ENCODE peak calls at places on chromosomes 12 and 14, in five cellular contexts. K, T, P, Q and V are unnamed samples.

GRCh38 chr14:93741556-93742210 is 46.6 kb downstream of the PRIMA1 start:
- DNase-seq in K (no peak), T (no peak), P (no peak), Q (no peak), V (no peak)

GRCh38 chr14:39426605-39427004 is 5.6 kb downstream of the FBXO33 start:
- DNase-seq in K (no peak), T (no peak), P (no peak), Q (peak), V (no peak)

GRCh38 chr12:79119796-79120195 is 255.2 kb downstream of the SYT1 start:
- DNase-seq in K (no peak), T (no peak), P (no peak), Q (no peak), V (no peak)

GRCh38 chr12:25529738-25530137 is 23.3 kb downstream of the LMNTD1 start:
- DNase-seq in K (no peak), T (no peak), P (no peak), Q (peak), V (no peak)

GRCh38 chr12:130431176-130431575 is 93.5 kb downstream of the PIWIL1 start:
- DNase-seq in K (no peak), T (no peak), P (no peak), Q (no peak), V (no peak)

GRCh38 chr14:23984891-23985607 is 3.7 kb upstream of the DHRS4L2 start:
- DNase-seq in K (no peak), T (peak), P (no peak), Q (peak), V (peak)

GRCh38 chr14:49857427-49858003 is 4.9 kb upstream of the NEMF start:
- DNase-seq in K (no peak), T (no peak), P (no peak), Q (no peak), V (no peak)

GRCh38 chr14:37232907-37233481 is 35.3 kb downstream of the MIPOL1 start:
- DNase-seq in K (no peak), T (peak), P (no peak), Q (peak), V (peak)

GRCh38 chr14:36747411-36748184 is 85.9 kb downstream of the PAX9 start:
- DNase-seq in K (no peak), T (no peak), P (no peak), Q (peak), V (no peak)

GRCh38 chr12:131620520-131620919 is 90.4 kb upstream of the SFSWAP start:
- DNase-seq in K (no peak), T (no peak), P (no peak), Q (no peak), V (no peak)

GRCh38 chr12:24724765-24725307 is 224.1 kb downstream of the BCAT1 start:
- DNase-seq in K (no peak), T (no peak), P (no peak), Q (no peak), V (no peak)

GRCh38 chr12:105507311-105508035 is 177.0 kb downstream of the C12orf75 start:
- DNase-seq in K (no peak), T (no peak), P (no peak), Q (no peak), V (no peak)

GRCh38 chr14:90681889-90682429 is 134.3 kb downstream of the TTC7B start:
- DNase-seq in K (no peak), T (no peak), P (no peak), Q (no peak), V (no peak)

GRCh38 chr14:24013654-24014514 is 25.2 kb downstream of the DHRS4L2 start:
- DNase-seq in K (no peak), T (peak), P (no peak), Q (peak), V (no peak)

GRCh38 chr12:124940393-124941169 is 26.1 kb upstream of the UBC start:
- DNase-seq in K (peak), T (peak), P (peak), Q (peak), V (no peak)

GRCh38 chr14:91350813-91351507 is 66.7 kb downstream of the CCDC88C start:
- DNase-seq in K (no peak), T (no peak), P (peak), Q (no peak), V (no peak)

GRCh38 chr12:4268549-4269181 is 4.9 kb upstream of the CCND2 start:
- DNase-seq in K (peak), T (no peak), P (peak), Q (peak), V (no peak)

GRCh38 chr12:121190523-121191031 is 19.4 kb upstream of the P2RX4 start:
- DNase-seq in K (no peak), T (no peak), P (no peak), Q (peak), V (peak)

GRCh38 chr12:4628406-4628805 is 20.4 kb downstream of the AKAP3 start:
- DNase-seq in K (no peak), T (no peak), P (no peak), Q (no peak), V (no peak)

GRCh38 chr12:13959131-13959734 is 22.2 kb downstream of the GRIN2B start:
- DNase-seq in K (no peak), T (no peak), P (no peak), Q (no peak), V (no peak)

GRCh38 chr12:5197127-5197526 is 153.4 kb downstream of the KCNA5 start:
- DNase-seq in K (no peak), T (no peak), P (no peak), Q (no peak), V (peak)

GRCh38 chr14:64704145-64704742 is at the start of gene PLEKHG3:
- DNase-seq in K (no peak), T (peak), P (no peak), Q (peak), V (no peak)

GRCh38 chr12:6592087-6592486 is 15.1 kb downstream of the CHD4 start:
- DNase-seq in K (no peak), T (no peak), P (no peak), Q (no peak), V (no peak)

GRCh38 chr12:121579190-121579791 is 1.5 kb downstream of the KDM2B start:
- DNase-seq in K (no peak), T (peak), P (peak), Q (peak), V (no peak)

GRCh38 chr12:98154850-98155249 is 360.5 kb upstream of the TMPO start:
- DNase-seq in K (no peak), T (no peak), P (no peak), Q (no peak), V (no peak)
- TF ChIP-seq CTCF in K (no peak), T (no peak), P (no peak), Q (no peak), V (no peak)

GRCh38 chr14:73723411-73723798 is 9.2 kb upstream of the PNMA1 start:
- DNase-seq in K (no peak), T (no peak), P (no peak), Q (no peak), V (no peak)

GRCh38 chr14:73725116-73726024 is 11.2 kb upstream of the PNMA1 start:
- DNase-seq in K (peak), T (peak), P (no peak), Q (peak), V (no peak)

GRCh38 chr14:73726025-73726961 is 12.1 kb upstream of the PNMA1 start:
- DNase-seq in K (peak), T (no peak), P (no peak), Q (peak), V (no peak)

GRCh38 chr14:73723799-73724621 is 9.8 kb upstream of the PNMA1 start:
- DNase-seq in K (peak), T (peak), P (no peak), Q (peak), V (peak)

GRCh38 chr14:73724696-73725095 is 10.5 kb upstream of the PNMA1 start:
- DNase-seq in K (no peak), T (no peak), P (no peak), Q (no peak), V (no peak)
- H3K4me3 ChIP-seq in K (no peak), T (no peak), P (no peak), Q (no peak), V (no peak)

GRCh38 chr14:89630096-89630829 is 213.2 kb upstream of the FOXN3 start:
- DNase-seq in K (no peak), T (no peak), P (no peak), Q (no peak), V (no peak)

GRCh38 chr14:89635615-89636014 is 218.6 kb upstream of the FOXN3 start:
- DNase-seq in K (no peak), T (no peak), P (no peak), Q (no peak), V (no peak)

GRCh38 chr14:89629383-89629782 is 212.3 kb upstream of the FOXN3 start:
- DNase-seq in K (no peak), T (no peak), P (no peak), Q (no peak), V (no peak)

GRCh38 chr14:89638888-89639287 is 221.9 kb upstream of the FOXN3 start:
- DNase-seq in K (no peak), T (no peak), P (no peak), Q (no peak), V (no peak)

GRCh38 chr14:89634037-89634436 is 217.0 kb upstream of the FOXN3 start:
- DNase-seq in K (no peak), T (no peak), P (no peak), Q (no peak), V (no peak)
- TF ChIP-seq CTCF in K (no peak), T (no peak), P (no peak), Q (no peak), V (no peak)

GRCh38 chr12:46369095-46369473 is 3.5 kb downstream of the SLC38A2 start:
- DNase-seq in K (no peak), T (no peak), P (no peak), Q (no peak), V (no peak)
- H3K4me3 ChIP-seq in K (peak), T (peak), P (peak), Q (peak), V (peak)

DNA sequence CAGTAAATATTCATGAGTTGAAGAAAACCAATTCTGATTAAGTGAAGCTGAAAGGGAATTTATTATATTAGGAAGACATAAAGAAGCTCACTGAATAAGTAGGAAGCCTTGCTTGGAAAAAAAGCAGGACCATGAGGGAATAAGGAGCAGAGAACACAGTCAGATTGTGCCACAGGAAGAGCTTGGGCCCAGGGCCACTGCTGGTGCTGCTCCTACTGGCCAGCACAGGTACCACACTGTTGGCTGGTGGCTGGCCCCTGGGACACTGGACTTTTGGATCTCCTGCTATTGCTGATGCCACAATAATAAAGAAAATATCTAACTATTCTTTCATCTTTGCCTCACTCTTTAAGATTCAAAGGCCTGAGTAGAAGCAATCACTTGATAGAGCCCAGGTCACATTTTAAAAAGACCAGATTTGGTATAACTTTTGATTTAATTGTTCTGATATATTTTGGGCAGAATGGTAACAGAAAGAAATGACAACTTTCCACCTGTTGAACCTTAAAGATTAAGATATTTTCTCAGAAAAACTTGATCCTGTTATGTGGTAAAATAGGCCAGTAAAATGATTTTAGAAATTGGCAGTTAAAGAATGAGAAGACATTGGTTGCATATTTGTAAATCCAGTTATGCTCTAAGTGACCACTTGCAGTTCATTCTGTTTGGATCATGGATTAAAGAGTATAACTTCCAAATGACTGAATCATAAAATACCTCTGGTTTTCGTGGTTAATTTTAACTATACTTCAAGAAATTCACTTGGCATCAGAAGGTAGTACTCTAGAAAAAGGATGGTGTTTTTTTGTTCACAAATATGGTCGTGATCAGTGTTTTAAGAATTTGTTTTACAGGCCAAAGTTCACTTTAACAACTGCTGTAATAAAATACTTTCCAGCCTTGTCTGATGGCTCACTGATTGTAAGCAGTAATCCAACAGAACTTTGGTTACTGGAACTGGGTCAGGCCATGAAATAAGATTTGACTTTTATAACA is 68.3 kb downstream of the DERA start:
- DNase-seq in K (no peak), T (no peak), P (no peak), Q (peak), V (peak)
- TF ChIP-seq CTCF in K (no peak), T (peak), P (peak), Q (peak), V (peak)

GRCh38 chr14:69259176-69259530 is 805 bp upstream of the GALNT16 start:
- DNase-seq in K (no peak), T (no peak), P (no peak), Q (no peak), V (no peak)
- H3K4me3 ChIP-seq in K (peak), T (no peak), P (no peak), Q (peak), V (peak)

GRCh38 chr14:105891221-105891602 is 364.8 kb downstream of the TMEM121 start:
- DNase-seq in K (no peak), T (no peak), P (no peak), Q (no peak), V (no peak)
- TF ChIP-seq CTCF in K (no peak), T (no peak), P (no peak), Q (no peak), V (no peak)

DNA sequence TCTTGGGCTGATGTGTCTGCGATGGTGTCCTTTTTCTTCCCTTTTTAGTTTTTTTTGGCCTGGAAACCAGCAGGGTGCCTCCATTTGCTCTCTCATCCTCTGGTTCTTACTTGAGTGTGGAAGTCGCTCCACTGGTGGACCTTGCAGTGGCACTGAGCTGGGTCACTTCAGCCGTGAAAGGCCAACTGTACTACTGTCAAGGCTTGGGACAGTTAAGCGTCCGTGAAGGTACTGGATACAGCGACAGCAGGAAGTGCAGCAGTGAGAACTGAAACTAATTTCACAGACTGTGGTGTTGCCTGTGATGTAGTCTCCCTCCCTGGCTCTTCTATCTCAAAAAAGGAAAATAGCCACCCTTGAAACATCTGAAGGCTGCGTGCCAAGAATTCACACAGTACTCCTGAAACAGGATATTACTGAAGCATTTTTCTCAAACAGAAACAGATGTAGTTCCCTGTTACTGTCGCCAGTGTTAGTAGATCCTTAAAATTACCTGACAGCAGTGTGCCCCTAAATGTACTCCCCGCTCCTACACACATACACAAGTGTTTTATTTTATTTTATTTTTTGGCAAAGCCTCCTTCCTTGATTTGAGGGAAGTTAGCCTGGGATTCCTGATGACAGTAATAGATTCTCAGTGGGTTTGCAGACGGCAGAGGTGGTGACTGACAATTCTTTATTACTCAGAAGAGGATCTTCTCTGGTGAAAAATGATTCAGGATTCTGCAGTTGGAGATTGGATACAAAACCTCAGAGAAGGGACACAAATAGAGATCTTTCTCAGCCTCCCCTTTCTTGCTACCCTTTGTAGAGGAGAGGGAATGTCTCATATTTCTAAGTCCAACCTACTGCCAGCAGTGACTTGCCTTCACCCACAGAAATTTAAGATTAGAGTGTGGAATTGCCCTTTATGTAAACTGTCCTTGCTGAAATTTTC is 4.3 kb downstream of the SUSD6 start:
- DNase-seq in K (no peak), T (peak), P (peak), Q (peak), V (no peak)
- H3K4me3 ChIP-seq in K (peak), T (no peak), P (peak), Q (peak), V (peak)

GRCh38 chr14:79705126-79705894 is 506.0 kb downstream of the DIO2 start:
- DNase-seq in K (no peak), T (no peak), P (no peak), Q (no peak), V (no peak)

GRCh38 chr14:79706382-79706781 is 504.9 kb downstream of the DIO2 start:
- DNase-seq in K (no peak), T (no peak), P (no peak), Q (no peak), V (no peak)

GRCh38 chr14:79708426-79708825 is 502.9 kb downstream of the DIO2 start:
- DNase-seq in K (no peak), T (no peak), P (no peak), Q (no peak), V (no peak)

GRCh38 chr14:79712302-79712950 is 498.9 kb downstream of the DIO2 start:
- DNase-seq in K (no peak), T (no peak), P (no peak), Q (no peak), V (no peak)

GRCh38 chr14:79708991-79709390 is 502.3 kb downstream of the DIO2 start:
- DNase-seq in K (no peak), T (no peak), P (no peak), Q (no peak), V (no peak)
- TF ChIP-seq CTCF in K (no peak), T (no peak), P (no peak), Q (no peak), V (no peak)